ENCODE peak calls at places on chromosome 3, in eight cellular contexts. One of them, this sample, is unnamed.
A peak's percentile ranks its signal among the peaks of the same experiment; 100 is the strongest.

GRCh38 chr3:61560452-61561373 is 658 bp upstream of the PTPRG start:
- DNase-seq in cardiac fibroblast: peak; percentile 91
- DNase-seq in astrocyte of the spinal cord: peak; percentile 90
- DNase-seq in AG10803: peak; percentile 85
- DNase-seq in heart left ventricle: peak; percentile 91
- DNase-seq in ovary: peak; percentile 90
- DNase-seq in PC-9: peak; percentile 73
- DNase-seq in cardiac muscle cell: peak; percentile 85
- DNase-seq in this sample: peak; percentile 88

GRCh38 chr3:167969554-167969953 is 126.2 kb downstream of the GOLIM4 start:
- DNase-seq in cardiac fibroblast: no peak
- DNase-seq in astrocyte of the spinal cord: no peak
- DNase-seq in AG10803: no peak
- DNase-seq in heart left ventricle: no peak
- DNase-seq in ovary: no peak
- DNase-seq in PC-9: no peak
- DNase-seq in cardiac muscle cell: no peak
- DNase-seq in this sample: no peak

GRCh38 chr3:15405448-15406050 is 21.8 kb downstream of the METTL6 start:
- DNase-seq in cardiac fibroblast: peak; percentile 81
- DNase-seq in astrocyte of the spinal cord: peak; percentile 75
- DNase-seq in AG10803: peak; percentile 72
- DNase-seq in heart left ventricle: no peak
- DNase-seq in ovary: no peak
- DNase-seq in PC-9: no peak
- DNase-seq in cardiac muscle cell: peak; percentile 57
- DNase-seq in this sample: peak; percentile 52

GRCh38 chr3:65481085-65481484 is 557.6 kb downstream of the MAGI1 start:
- DNase-seq in cardiac fibroblast: no peak
- DNase-seq in astrocyte of the spinal cord: no peak
- DNase-seq in AG10803: no peak
- DNase-seq in heart left ventricle: no peak
- DNase-seq in ovary: no peak
- DNase-seq in PC-9: no peak
- DNase-seq in cardiac muscle cell: no peak
- DNase-seq in this sample: no peak

GRCh38 chr3:148023994-148024393 is 614.8 kb downstream of the ZIC1 start:
- DNase-seq in cardiac fibroblast: peak; percentile 80
- DNase-seq in astrocyte of the spinal cord: peak; percentile 86
- DNase-seq in AG10803: peak; percentile 82
- DNase-seq in heart left ventricle: peak; percentile 22
- DNase-seq in ovary: no peak
- DNase-seq in PC-9: no peak
- DNase-seq in cardiac muscle cell: no peak
- DNase-seq in this sample: no peak

GRCh38 chr3:102132370-102132769 is 283.1 kb downstream of the NFKBIZ start:
- DNase-seq in cardiac fibroblast: peak; percentile 79
- DNase-seq in astrocyte of the spinal cord: no peak
- DNase-seq in AG10803: no peak
- DNase-seq in heart left ventricle: peak; percentile 41
- DNase-seq in ovary: no peak
- DNase-seq in PC-9: no peak
- DNase-seq in cardiac muscle cell: no peak
- DNase-seq in this sample: no peak

GRCh38 chr3:106957021-106957420 is 420.2 kb upstream of the CCDC54 start:
- DNase-seq in cardiac fibroblast: peak; percentile 28
- DNase-seq in astrocyte of the spinal cord: peak; percentile 36
- DNase-seq in AG10803: no peak
- DNase-seq in heart left ventricle: no peak
- DNase-seq in ovary: no peak
- DNase-seq in PC-9: no peak
- DNase-seq in cardiac muscle cell: no peak
- DNase-seq in this sample: no peak

GRCh38 chr3:48268381-48268935 is 27.6 kb downstream of the ZNF589 start:
- DNase-seq in cardiac fibroblast: no peak
- DNase-seq in astrocyte of the spinal cord: no peak
- DNase-seq in AG10803: no peak
- DNase-seq in heart left ventricle: no peak
- DNase-seq in ovary: no peak
- DNase-seq in PC-9: peak; percentile 79
- DNase-seq in cardiac muscle cell: no peak
- DNase-seq in this sample: no peak

GRCh38 chr3:178382388-178383061 is 153.7 kb upstream of the KCNMB2 start:
- DNase-seq in cardiac fibroblast: peak; percentile 87
- DNase-seq in astrocyte of the spinal cord: peak; percentile 83
- DNase-seq in AG10803: peak; percentile 98
- DNase-seq in heart left ventricle: no peak
- DNase-seq in ovary: no peak
- DNase-seq in PC-9: peak; percentile 48
- DNase-seq in cardiac muscle cell: no peak
- DNase-seq in this sample: no peak

GRCh38 chr3:147410518-147411234 is 1.5 kb downstream of the ZIC1 start:
- DNase-seq in cardiac fibroblast: peak; percentile 22
- DNase-seq in astrocyte of the spinal cord: peak; percentile 72
- DNase-seq in AG10803: peak; percentile 81
- DNase-seq in heart left ventricle: no peak
- DNase-seq in ovary: no peak
- DNase-seq in PC-9: no peak
- DNase-seq in cardiac muscle cell: no peak
- DNase-seq in this sample: peak; percentile 63

GRCh38 chr3:108861401-108861800 is 38.8 kb downstream of the TRAT1 start:
- DNase-seq in cardiac fibroblast: no peak
- DNase-seq in astrocyte of the spinal cord: no peak
- DNase-seq in AG10803: no peak
- DNase-seq in heart left ventricle: no peak
- DNase-seq in ovary: no peak
- DNase-seq in PC-9: no peak
- DNase-seq in cardiac muscle cell: no peak
- DNase-seq in this sample: no peak

GRCh38 chr3:188624384-188624783 is 470.4 kb downstream of the LPP start:
- DNase-seq in cardiac fibroblast: peak; percentile 46
- DNase-seq in astrocyte of the spinal cord: peak; percentile 50
- DNase-seq in AG10803: peak; percentile 48
- DNase-seq in heart left ventricle: no peak
- DNase-seq in ovary: no peak
- DNase-seq in PC-9: no peak
- DNase-seq in cardiac muscle cell: no peak
- DNase-seq in this sample: no peak

GRCh38 chr3:184761120-184761841 is 49.4 kb upstream of the MAGEF1 start:
- DNase-seq in cardiac fibroblast: peak; percentile 98
- DNase-seq in astrocyte of the spinal cord: peak; percentile 16
- DNase-seq in AG10803: peak; percentile 83
- DNase-seq in heart left ventricle: peak; percentile 55
- DNase-seq in ovary: peak; percentile 65
- DNase-seq in PC-9: no peak
- DNase-seq in cardiac muscle cell: no peak
- DNase-seq in this sample: no peak

GRCh38 chr3:132657869-132658747 is 1.5 kb downstream of the ACAD11 start:
- DNase-seq in cardiac fibroblast: no peak
- DNase-seq in astrocyte of the spinal cord: no peak
- DNase-seq in AG10803: no peak
- DNase-seq in heart left ventricle: no peak
- DNase-seq in ovary: no peak
- DNase-seq in PC-9: no peak
- DNase-seq in cardiac muscle cell: no peak
- DNase-seq in this sample: no peak
- H3K4me3 ChIP-seq in cardiac fibroblast: no peak overlapping the region
- H3K4me3 ChIP-seq in astrocyte of the spinal cord: peak overlapping the region; percentile 78
- H3K4me3 ChIP-seq in AG10803: peak overlapping the region; percentile 78
- H3K4me3 ChIP-seq in heart left ventricle: peak overlapping the region; percentile 87
- H3K4me3 ChIP-seq in ovary: peak overlapping the region; percentile 86
- H3K4me3 ChIP-seq in PC-9: peak overlapping the region; percentile 82
- H3K4me3 ChIP-seq in cardiac muscle cell: peak overlapping the region; percentile 85
- H3K4me3 ChIP-seq in this sample: no peak overlapping the region

DNA sequence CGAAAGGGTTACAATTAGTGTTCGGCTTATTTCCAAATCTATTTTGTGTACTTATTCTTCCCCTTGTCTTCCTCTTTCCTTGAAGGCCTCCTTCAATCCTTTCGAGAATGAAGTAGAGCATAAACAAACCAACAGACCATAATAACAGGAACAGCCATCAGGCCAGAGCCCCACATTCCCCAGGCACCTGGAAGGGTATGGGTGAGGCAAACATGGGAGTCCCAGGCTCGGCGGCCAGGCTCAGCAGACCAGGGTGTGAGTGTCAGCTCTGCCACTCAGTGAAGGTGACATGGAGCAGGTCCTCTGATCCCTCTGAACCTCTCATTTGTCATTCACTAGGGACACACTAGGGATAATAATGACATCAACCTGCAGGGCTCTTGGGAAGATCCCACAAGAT is 13.8 kb downstream of the ALS2CL start:
- DNase-seq in cardiac fibroblast: no peak
- DNase-seq in astrocyte of the spinal cord: no peak
- DNase-seq in AG10803: no peak
- DNase-seq in heart left ventricle: no peak
- DNase-seq in ovary: no peak
- DNase-seq in PC-9: no peak
- DNase-seq in cardiac muscle cell: no peak
- DNase-seq in this sample: no peak
- H3K4me3 ChIP-seq in cardiac fibroblast: no peak overlapping the region
- H3K4me3 ChIP-seq in astrocyte of the spinal cord: no peak overlapping the region
- H3K4me3 ChIP-seq in AG10803: no peak overlapping the region
- H3K4me3 ChIP-seq in heart left ventricle: no peak overlapping the region
- H3K4me3 ChIP-seq in ovary: no peak overlapping the region
- H3K4me3 ChIP-seq in PC-9: no peak overlapping the region
- H3K4me3 ChIP-seq in cardiac muscle cell: no peak overlapping the region
- H3K4me3 ChIP-seq in this sample: no peak overlapping the region

GRCh38 chr3:129002573-129003569 is 1.8 kb downstream of the EFCC1 start:
- DNase-seq in cardiac fibroblast: no peak
- DNase-seq in astrocyte of the spinal cord: no peak
- DNase-seq in AG10803: no peak
- DNase-seq in heart left ventricle: no peak
- DNase-seq in ovary: no peak
- DNase-seq in PC-9: no peak
- DNase-seq in cardiac muscle cell: no peak
- DNase-seq in this sample: no peak

GRCh38 chr3:129001101-129001816 is at the start of gene EFCC1:
- DNase-seq in cardiac fibroblast: peak; percentile 37
- DNase-seq in astrocyte of the spinal cord: no peak
- DNase-seq in AG10803: no peak
- DNase-seq in heart left ventricle: peak; percentile 87
- DNase-seq in ovary: peak; percentile 73
- DNase-seq in PC-9: no peak
- DNase-seq in cardiac muscle cell: peak; percentile 55
- DNase-seq in this sample: peak; percentile 91

GRCh38 chr3:129003578-129004112 is 2.5 kb downstream of the EFCC1 start:
- DNase-seq in cardiac fibroblast: no peak
- DNase-seq in astrocyte of the spinal cord: no peak
- DNase-seq in AG10803: no peak
- DNase-seq in heart left ventricle: no peak
- DNase-seq in ovary: no peak
- DNase-seq in PC-9: peak; percentile 79
- DNase-seq in cardiac muscle cell: peak; percentile 64
- DNase-seq in this sample: peak; percentile 86

GRCh38 chr3:129000742-129001100 is 383 bp upstream of the EFCC1 start:
- DNase-seq in cardiac fibroblast: no peak
- DNase-seq in astrocyte of the spinal cord: no peak
- DNase-seq in AG10803: no peak
- DNase-seq in heart left ventricle: no peak
- DNase-seq in ovary: no peak
- DNase-seq in PC-9: no peak
- DNase-seq in cardiac muscle cell: no peak
- DNase-seq in this sample: peak; percentile 74

DNA sequence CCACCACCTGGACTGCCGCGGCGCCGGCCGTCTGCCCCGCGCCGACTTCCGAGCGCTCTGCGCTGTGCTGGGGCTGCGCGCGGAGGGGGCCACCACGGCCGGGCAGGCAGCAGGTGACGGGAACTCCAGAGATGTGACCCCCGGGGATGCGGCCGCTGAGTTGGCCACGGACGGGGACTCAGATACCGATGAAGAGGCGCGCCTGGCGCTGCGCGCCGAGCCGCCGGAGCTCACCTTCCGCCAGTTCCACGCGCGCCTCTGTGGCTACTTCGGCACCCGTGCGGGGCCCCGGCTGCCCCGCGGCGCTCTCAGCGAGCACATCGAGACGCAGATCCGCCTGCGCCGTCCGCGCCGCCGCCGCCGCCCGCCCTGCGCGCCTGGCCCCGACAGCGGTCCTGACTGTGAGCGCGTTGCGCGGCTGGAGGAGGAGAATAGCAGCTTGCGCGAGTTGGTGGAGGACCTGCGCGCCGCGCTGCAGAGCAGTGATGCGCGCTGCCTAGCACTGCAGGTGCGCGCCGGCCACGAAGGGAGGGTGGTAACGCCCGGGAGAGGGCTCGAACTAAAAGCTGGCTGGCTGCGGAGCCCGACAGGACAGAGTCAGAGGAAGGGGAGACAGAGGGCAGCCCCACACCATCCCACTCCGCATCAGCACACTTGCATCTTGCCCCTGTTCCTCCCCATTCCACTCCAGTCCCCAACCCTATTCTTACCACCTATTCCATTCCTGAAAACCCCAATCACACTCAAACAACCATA is 891 bp downstream of the EFCC1 start:
- DNase-seq in cardiac fibroblast: no peak
- DNase-seq in astrocyte of the spinal cord: no peak
- DNase-seq in AG10803: no peak
- DNase-seq in heart left ventricle: no peak
- DNase-seq in ovary: no peak
- DNase-seq in PC-9: no peak
- DNase-seq in cardiac muscle cell: peak; percentile 51
- DNase-seq in this sample: peak; percentile 83
- H3K4me3 ChIP-seq in cardiac fibroblast: peak overlapping the region; percentile 8
- H3K4me3 ChIP-seq in astrocyte of the spinal cord: no peak overlapping the region
- H3K4me3 ChIP-seq in AG10803: no peak overlapping the region
- H3K4me3 ChIP-seq in heart left ventricle: peak overlapping the region; percentile 62
- H3K4me3 ChIP-seq in ovary: peak overlapping the region; percentile 32
- H3K4me3 ChIP-seq in PC-9: no peak overlapping the region
- H3K4me3 ChIP-seq in cardiac muscle cell: peak overlapping the region; percentile 37
- H3K4me3 ChIP-seq in this sample: peak overlapping the region; percentile 69

DNA sequence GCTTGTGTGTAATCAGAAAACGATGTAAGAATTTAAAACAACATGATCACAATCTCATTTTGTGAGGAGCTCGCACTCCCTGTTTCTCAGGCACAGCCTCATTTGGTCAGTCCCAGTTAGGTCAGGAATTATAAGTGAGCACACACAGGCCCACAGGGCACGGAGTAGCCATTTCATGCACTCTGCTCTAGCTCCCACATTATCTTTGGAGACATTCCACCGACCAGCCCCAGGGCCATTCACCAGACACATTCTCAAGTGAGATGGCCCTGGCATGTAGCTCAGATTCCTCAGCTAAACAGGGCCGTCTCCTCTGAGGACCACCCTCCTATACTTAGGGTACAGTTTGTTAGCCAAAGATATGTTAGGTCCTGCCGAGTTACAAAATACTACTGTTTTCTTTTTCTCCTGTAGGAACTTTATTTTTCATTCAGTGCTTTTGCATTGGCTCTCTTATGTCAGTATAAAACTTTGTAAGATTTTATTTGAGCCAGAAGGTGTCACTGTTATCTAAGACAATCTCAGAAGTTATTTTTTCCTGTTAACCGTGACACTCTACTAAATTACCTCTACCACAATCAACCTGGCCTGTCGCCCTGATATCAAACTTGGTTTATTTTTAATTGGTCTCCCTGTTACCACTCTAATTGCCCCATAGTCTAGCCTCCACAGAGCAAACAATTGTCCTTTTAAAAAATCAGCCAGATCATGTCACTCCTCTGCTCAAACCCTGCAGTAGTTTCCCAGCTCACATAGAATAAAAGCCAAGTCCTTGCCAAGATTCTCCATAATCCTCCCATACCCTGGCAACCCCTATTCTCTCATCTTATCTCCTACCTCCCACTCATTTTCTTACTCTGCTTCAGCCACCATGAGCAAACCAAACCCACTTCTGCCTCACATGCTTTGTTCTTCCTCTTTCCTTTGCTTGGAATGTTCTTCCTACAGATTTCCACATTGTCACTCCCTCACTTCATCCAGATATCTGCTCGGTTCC is 105.7 kb downstream of the PPP2R3A start:
- DNase-seq in cardiac fibroblast: peak; percentile 71
- DNase-seq in astrocyte of the spinal cord: peak; percentile 38
- DNase-seq in AG10803: peak; percentile 29
- DNase-seq in heart left ventricle: peak; percentile 41
- DNase-seq in ovary: no peak
- DNase-seq in PC-9: peak; percentile 9
- DNase-seq in cardiac muscle cell: peak; percentile 56
- DNase-seq in this sample: no peak
- H3K4me3 ChIP-seq in cardiac fibroblast: no peak overlapping the region
- H3K4me3 ChIP-seq in astrocyte of the spinal cord: no peak overlapping the region
- H3K4me3 ChIP-seq in AG10803: no peak overlapping the region
- H3K4me3 ChIP-seq in heart left ventricle: no peak overlapping the region
- H3K4me3 ChIP-seq in ovary: no peak overlapping the region
- H3K4me3 ChIP-seq in PC-9: no peak overlapping the region
- H3K4me3 ChIP-seq in cardiac muscle cell: no peak overlapping the region
- H3K4me3 ChIP-seq in this sample: no peak overlapping the region